ENCODE peak calls at places on chromosomes 16 and 17, in four cellular contexts. One of them, this sample, is unnamed.

GRCh38 chr16:88761830-88762229 is 23.2 kb downstream of the PIEZO1 start:
- DNase-seq in cardiac muscle cell: no peak
- DNase-seq in IMR-90: no peak
- DNase-seq in RWPE2: no peak
- DNase-seq in this sample: no peak

GRCh38 chr17:50151937-50152547 is 1.6 kb upstream of the PPP1R9B start:
- DNase-seq in cardiac muscle cell: peak; percentile 94
- DNase-seq in IMR-90: peak; percentile 87
- DNase-seq in RWPE2: peak; percentile 95
- DNase-seq in this sample: no peak

GRCh38 chr17:73133911-73134649 is 30.7 kb upstream of the SSTR2 start:
- DNase-seq in cardiac muscle cell: no peak
- DNase-seq in IMR-90: no peak
- DNase-seq in RWPE2: no peak
- DNase-seq in this sample: no peak

GRCh38 chr17:17206149-17206912 is at the start of gene PLD6:
- DNase-seq in cardiac muscle cell: peak; percentile 67
- DNase-seq in IMR-90: peak; percentile 39
- DNase-seq in RWPE2: peak; percentile 85
- DNase-seq in this sample: peak; percentile 92

GRCh38 chr16:74626741-74627416 is 20.0 kb upstream of the GLG1 start:
- DNase-seq in cardiac muscle cell: no peak
- DNase-seq in IMR-90: peak; percentile 60
- DNase-seq in RWPE2: no peak
- DNase-seq in this sample: no peak

GRCh38 chr16:19478505-19478904 is 43.4 kb downstream of the GDE1 start:
- DNase-seq in cardiac muscle cell: no peak
- DNase-seq in IMR-90: no peak
- DNase-seq in RWPE2: no peak
- DNase-seq in this sample: no peak

GRCh38 chr17:44916781-44917241 is 1.5 kb upstream of the GFAP start:
- DNase-seq in cardiac muscle cell: peak; percentile 61
- DNase-seq in IMR-90: peak; percentile 25
- DNase-seq in RWPE2: peak; percentile 90
- DNase-seq in this sample: no peak

GRCh38 chr17:29045026-29045425 is 2.1 kb downstream of the PIPOX start:
- DNase-seq in cardiac muscle cell: no peak
- DNase-seq in IMR-90: no peak
- DNase-seq in RWPE2: no peak
- DNase-seq in this sample: no peak

GRCh38 chr17:55354941-55355340 is 66.7 kb downstream of the MMD start:
- DNase-seq in cardiac muscle cell: no peak
- DNase-seq in IMR-90: no peak
- DNase-seq in RWPE2: no peak
- DNase-seq in this sample: no peak

GRCh38 chr16:73365010-73365409 is 317.1 kb upstream of the ZFHX3 start:
- DNase-seq in cardiac muscle cell: peak; percentile 60
- DNase-seq in IMR-90: peak; percentile 12
- DNase-seq in RWPE2: no peak
- DNase-seq in this sample: no peak

GRCh38 chr16:67164599-67165061 is at the start of gene HSF4:
- DNase-seq in cardiac muscle cell: peak; percentile 46
- DNase-seq in IMR-90: no peak
- DNase-seq in RWPE2: no peak
- DNase-seq in this sample: no peak

GRCh38 chr17:40253565-40253964 is 34.1 kb upstream of the CDC6 start:
- DNase-seq in cardiac muscle cell: no peak
- DNase-seq in IMR-90: no peak
- DNase-seq in RWPE2: no peak
- DNase-seq in this sample: no peak

GRCh38 chr17:78474631-78475146 is 96.2 kb downstream of the PGS1 start:
- DNase-seq in cardiac muscle cell: no peak
- DNase-seq in IMR-90: no peak
- DNase-seq in RWPE2: no peak
- DNase-seq in this sample: peak; percentile 11

GRCh38 chr17:781920-782731 is at the start of the genes GLOD4 and MRM3:
- DNase-seq in cardiac muscle cell: peak; percentile 92
- DNase-seq in IMR-90: peak; percentile 85
- DNase-seq in RWPE2: peak; percentile 81
- DNase-seq in this sample: peak; percentile 97

GRCh38 chr17:56172517-56172982 is 19.3 kb downstream of the ANKFN1 start:
- DNase-seq in cardiac muscle cell: no peak
- DNase-seq in IMR-90: no peak
- DNase-seq in RWPE2: no peak
- DNase-seq in this sample: no peak

GRCh38 chr17:62601438-62601837 is 26.0 kb upstream of the MRC2 start:
- DNase-seq in cardiac muscle cell: peak; percentile 50
- DNase-seq in IMR-90: no peak
- DNase-seq in RWPE2: no peak
- DNase-seq in this sample: no peak

GRCh38 chr16:56355786-56356275 is 69.5 kb downstream of the AMFR start:
- DNase-seq in cardiac muscle cell: peak; percentile 9
- DNase-seq in IMR-90: no peak
- DNase-seq in RWPE2: no peak
- DNase-seq in this sample: no peak

GRCh38 chr16:58037365-58038057 is 12.0 kb downstream of the MMP15 start:
- DNase-seq in cardiac muscle cell: no peak
- DNase-seq in IMR-90: no peak
- DNase-seq in RWPE2: no peak
- DNase-seq in this sample: no peak

GRCh38 chr17:63398680-63399079 is 47.4 kb downstream of the CYB561 start:
- DNase-seq in cardiac muscle cell: no peak
- DNase-seq in IMR-90: peak; percentile 29
- DNase-seq in RWPE2: no peak
- DNase-seq in this sample: no peak

GRCh38 chr16:3578121-3578520 is 918 bp upstream of the NLRC3 start:
- DNase-seq in cardiac muscle cell: no peak
- DNase-seq in IMR-90: no peak
- DNase-seq in RWPE2: no peak
- DNase-seq in this sample: peak; percentile 58

GRCh38 chr16:88798073-88798472 is 5.5 kb upstream of the CDT1 start:
- DNase-seq in cardiac muscle cell: no peak
- DNase-seq in IMR-90: no peak
- DNase-seq in RWPE2: no peak
- DNase-seq in this sample: no peak

GRCh38 chr17:11601661-11602060 is 3.4 kb downstream of the DNAH9 start:
- DNase-seq in cardiac muscle cell: no peak
- DNase-seq in IMR-90: no peak
- DNase-seq in RWPE2: no peak
- DNase-seq in this sample: no peak

GRCh38 chr17:61427567-61427966 is 24.7 kb upstream of the TBX4 start:
- DNase-seq in cardiac muscle cell: no peak
- DNase-seq in IMR-90: no peak
- DNase-seq in RWPE2: no peak
- DNase-seq in this sample: no peak

GRCh38 chr17:19702231-19702641 is 14.1 kb downstream of the SLC47A2 start:
- DNase-seq in cardiac muscle cell: no peak
- DNase-seq in IMR-90: no peak
- DNase-seq in RWPE2: no peak
- DNase-seq in this sample: no peak

GRCh38 chr16:62105244-62105643 is 69.0 kb upstream of the CDH8 start:
- DNase-seq in cardiac muscle cell: no peak
- DNase-seq in IMR-90: no peak
- DNase-seq in RWPE2: no peak
- DNase-seq in this sample: no peak

GRCh38 chr17:45234641-45235040 is 13.0 kb downstream of the FMNL1 start:
- DNase-seq in cardiac muscle cell: no peak
- DNase-seq in IMR-90: no peak
- DNase-seq in RWPE2: peak; percentile 52
- DNase-seq in this sample: peak; percentile 63

GRCh38 chr17:64357191-64357981 is 33.3 kb downstream of the PECAM1 start:
- DNase-seq in cardiac muscle cell: peak; percentile 99
- DNase-seq in IMR-90: peak; percentile 94
- DNase-seq in RWPE2: peak; percentile 19
- DNase-seq in this sample: no peak

GRCh38 chr17:44266402-44267164 is 1.4 kb downstream of the SLC4A1 start:
- DNase-seq in cardiac muscle cell: no peak
- DNase-seq in IMR-90: no peak
- DNase-seq in RWPE2: no peak
- DNase-seq in this sample: no peak

GRCh38 chr16:19105891-19106624 is 7.7 kb upstream of the ITPRIPL2 start:
- DNase-seq in cardiac muscle cell: no peak
- DNase-seq in IMR-90: peak; percentile 34
- DNase-seq in RWPE2: no peak
- DNase-seq in this sample: no peak

DNA sequence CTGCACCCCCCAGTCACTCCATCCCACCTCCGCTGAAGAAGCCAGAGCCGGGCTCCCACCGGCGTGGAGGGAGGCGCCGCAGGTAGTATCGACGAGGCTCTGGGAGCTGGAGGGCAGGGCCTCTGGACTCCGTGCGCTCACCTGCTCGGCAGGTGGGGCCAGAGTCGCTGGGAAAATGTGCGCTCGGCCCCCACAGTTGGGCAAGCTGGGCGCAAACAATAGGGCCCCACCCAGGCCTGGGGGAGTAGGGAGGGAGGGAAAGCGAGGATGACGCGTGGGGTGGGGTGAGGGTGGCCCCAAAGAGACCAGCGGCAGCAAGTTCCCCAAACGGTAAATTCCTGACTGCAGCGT is 660 bp downstream of the JUP start:
- DNase-seq in cardiac muscle cell: no peak
- DNase-seq in IMR-90: no peak
- DNase-seq in RWPE2: peak; percentile 93
- DNase-seq in this sample: no peak
- H3K4me1 ChIP-seq in cardiac muscle cell: peaks cover 35% of the 10 kb centered on the region
- H3K4me1 ChIP-seq in IMR-90: peaks cover 22% of the 10 kb centered on the region
- H3K4me1 ChIP-seq in RWPE2: peaks cover 15% of the 10 kb centered on the region
- H3K4me1 ChIP-seq in this sample: peaks cover 16% of the 10 kb centered on the region

GRCh38 chr17:3947318-3947810 is 16.9 kb downstream of the ATP2A3 start:
- DNase-seq in cardiac muscle cell: no peak
- DNase-seq in IMR-90: no peak
- DNase-seq in RWPE2: no peak
- DNase-seq in this sample: no peak

GRCh38 chr17:3943240-3943891 is 20.9 kb downstream of the ATP2A3 start:
- DNase-seq in cardiac muscle cell: no peak
- DNase-seq in IMR-90: no peak
- DNase-seq in RWPE2: no peak
- DNase-seq in this sample: no peak

GRCh38 chr17:3940965-3941698 is 23.1 kb downstream of the ATP2A3 start:
- DNase-seq in cardiac muscle cell: no peak
- DNase-seq in IMR-90: no peak
- DNase-seq in RWPE2: no peak
- DNase-seq in this sample: no peak

GRCh38 chr17:3946711-3947235 is 17.5 kb downstream of the ATP2A3 start:
- DNase-seq in cardiac muscle cell: no peak
- DNase-seq in IMR-90: no peak
- DNase-seq in RWPE2: no peak
- DNase-seq in this sample: no peak

GRCh38 chr17:3944485-3945388 is 19.5 kb downstream of the ATP2A3 start:
- DNase-seq in cardiac muscle cell: peak; percentile 65
- DNase-seq in IMR-90: peak; percentile 26
- DNase-seq in RWPE2: no peak
- DNase-seq in this sample: peak; percentile 60
- H3K4me3 ChIP-seq in cardiac muscle cell: no peak overlapping the region
- H3K4me3 ChIP-seq in IMR-90: peak overlapping the region; percentile 51
- H3K4me3 ChIP-seq in RWPE2: peak overlapping the region; percentile 15
- H3K4me3 ChIP-seq in this sample: no peak overlapping the region

GRCh38 chr17:35021520-35022380 is 41.4 kb downstream of the LIG3 start:
- DNase-seq in cardiac muscle cell: no peak
- DNase-seq in IMR-90: no peak
- DNase-seq in RWPE2: no peak
- DNase-seq in this sample: no peak

GRCh38 chr17:35018814-35019213 is 38.5 kb downstream of the LIG3 start:
- DNase-seq in cardiac muscle cell: no peak
- DNase-seq in IMR-90: no peak
- DNase-seq in RWPE2: no peak
- DNase-seq in this sample: no peak

GRCh38 chr17:35022536-35023063 is 40.9 kb downstream of the RFFL start:
- DNase-seq in cardiac muscle cell: peak; percentile 84
- DNase-seq in IMR-90: peak; percentile 87
- DNase-seq in RWPE2: peak; percentile 71
- DNase-seq in this sample: peak; percentile 80

GRCh38 chr17:35017021-35017420 is 36.7 kb downstream of the LIG3 start:
- DNase-seq in cardiac muscle cell: no peak
- DNase-seq in IMR-90: no peak
- DNase-seq in RWPE2: no peak
- DNase-seq in this sample: no peak

DNA sequence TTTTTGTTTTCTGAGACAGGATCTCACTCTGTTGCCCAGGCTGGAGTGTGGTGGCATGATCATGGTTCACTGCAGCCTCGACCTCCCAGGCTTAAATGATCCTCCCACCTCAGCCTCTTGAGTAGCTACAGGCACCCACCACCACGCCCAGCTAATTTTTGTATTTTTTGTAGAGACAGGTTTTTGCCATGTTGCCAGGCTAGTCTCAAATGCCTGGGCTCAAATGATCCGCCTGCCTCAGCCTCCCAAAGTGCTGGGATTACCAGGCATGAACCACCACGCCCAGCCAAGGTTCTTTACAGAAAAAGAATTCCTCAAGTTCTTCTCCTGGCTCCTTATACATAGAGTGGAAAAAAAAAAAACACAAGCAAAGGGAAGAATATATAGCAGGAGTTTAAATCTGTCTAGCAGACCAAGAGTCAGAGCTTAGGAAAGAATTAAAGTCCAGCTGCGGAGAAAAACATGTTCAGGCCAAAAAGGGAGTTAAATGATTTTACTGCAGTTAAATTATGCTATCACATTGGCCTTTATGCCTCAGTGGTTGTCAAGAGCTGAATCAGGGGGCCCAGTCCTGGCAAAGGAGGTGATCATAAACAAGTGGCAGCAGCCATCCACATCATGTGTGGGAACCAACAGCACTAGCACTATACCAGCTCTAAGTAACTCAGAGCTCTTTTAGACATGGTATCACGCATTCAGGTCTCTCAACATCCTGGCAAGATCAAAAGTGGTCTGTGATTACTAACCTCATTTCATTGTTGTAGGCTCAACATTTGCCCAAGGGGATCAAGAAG is 39.3 kb downstream of the LIG3 start:
- DNase-seq in cardiac muscle cell: no peak
- DNase-seq in IMR-90: no peak
- DNase-seq in RWPE2: no peak
- DNase-seq in this sample: no peak
- H3K36me3 ChIP-seq in cardiac muscle cell: peaks cover 6% of the 10 kb centered on the region
- H3K36me3 ChIP-seq in IMR-90: peaks cover 23% of the 10 kb centered on the region
- H3K36me3 ChIP-seq in RWPE2: peaks cover 58% of the 10 kb centered on the region
- H3K36me3 ChIP-seq in this sample: peaks cover 41% of the 10 kb centered on the region

DNA sequence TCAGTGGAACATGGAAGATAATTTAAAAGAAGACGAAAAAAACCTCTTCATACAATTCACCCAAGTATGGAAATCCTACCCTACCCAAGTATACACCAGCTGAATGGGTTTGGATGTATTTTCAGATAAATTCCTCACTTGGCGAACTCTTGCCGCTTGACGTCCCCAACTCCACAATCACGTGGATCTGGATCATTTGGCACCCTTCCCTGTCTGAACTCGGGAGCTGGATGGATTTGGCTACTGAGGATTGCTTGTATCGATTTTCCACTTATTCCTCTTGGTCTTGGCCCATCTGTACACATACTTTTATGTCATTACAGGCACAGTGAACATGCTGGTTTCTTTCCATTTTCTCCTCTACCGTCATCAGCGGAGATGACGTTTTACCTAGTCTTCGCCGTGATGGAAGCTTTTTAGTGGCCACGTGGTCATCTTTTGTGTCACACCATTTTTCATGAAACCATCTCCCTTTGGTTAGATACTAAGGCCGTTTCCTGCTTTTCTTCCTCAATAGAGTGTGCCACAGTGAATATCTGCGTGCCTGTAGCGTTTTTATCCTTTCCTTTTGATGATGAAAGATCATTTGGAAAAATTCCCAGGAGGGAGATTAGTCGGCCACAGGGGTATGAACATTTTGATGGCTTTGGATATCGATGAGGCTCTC is 47.0 kb downstream of the CMIP start:
- DNase-seq in cardiac muscle cell: peak; percentile 49
- DNase-seq in IMR-90: peak; percentile 65
- DNase-seq in RWPE2: no peak
- DNase-seq in this sample: no peak
- H3K4me1 ChIP-seq in cardiac muscle cell: no peaks in the 10 kb centered on the region
- H3K4me1 ChIP-seq in IMR-90: peaks cover 24% of the 10 kb centered on the region
- H3K4me1 ChIP-seq in RWPE2: peaks cover 33% of the 10 kb centered on the region
- H3K4me1 ChIP-seq in this sample: peaks cover 12% of the 10 kb centered on the region